ENCODE peak calls at places on chromosome X, in seven cellular contexts. G, Q, S, O, M, R and T are unnamed samples.

GRCh38 chrX:39764441-39764914 is 333.3 kb downstream of the BCOR start:
- DNase-seq in R (no peak), Q (no peak), M (peak; percentile 24), O (no peak), S (no peak), G (no peak), T (no peak)

GRCh38 chrX:32893751-32894150 is 317.6 kb downstream of the DMD start:
- DNase-seq in M (no peak), S (no peak), G (no peak), O (no peak), R (no peak), Q (no peak), T (no peak)

GRCh38 chrX:1767026-1767425 is 152.2 kb downstream of the ASMT start:
- DNase-seq in G (no peak), O (no peak), R (no peak), S (no peak), M (no peak), Q (no peak), T (no peak)

GRCh38 chrX:74449937-74450330 is 28.6 kb downstream of the SLC16A2 start:
- DNase-seq in Q (no peak), R (no peak), S (no peak), O (peak; percentile 1), G (no peak), M (no peak), T (no peak)

GRCh38 chrX:24298191-24298590 is 15.7 kb downstream of the SUPT20HL2 start:
- DNase-seq in O (no peak), S (no peak), R (no peak), M (no peak), G (no peak), Q (peak; percentile 7), T (no peak)

GRCh38 chrX:96771500-96771899 is 86.9 kb downstream of the DIAPH2 start:
- DNase-seq in Q (no peak), M (no peak), S (no peak), O (no peak), G (no peak), R (no peak), T (no peak)

GRCh38 chrX:29662101-29662500 is 553.3 kb upstream of the MAGEB2 start:
- DNase-seq in O (peak; percentile 9), M (no peak), Q (no peak), R (no peak), S (no peak), G (no peak), T (no peak)

GRCh38 chrX:109472939-109473713 is 8.8 kb downstream of the GUCY2F start:
- DNase-seq in G (peak; percentile 20), Q (no peak), O (peak; percentile 0), S (no peak), M (peak; percentile 21), R (no peak), T (no peak)

GRCh38 chrX:103197721-103198306 is 17.1 kb upstream of the BEX4 start:
- DNase-seq in S (no peak), M (no peak), Q (no peak), R (no peak), G (no peak), O (peak; percentile 1), T (no peak)

GRCh38 chrX:148380614-148381561 is 119.5 kb upstream of the AFF2 start:
- DNase-seq in M (no peak), O (no peak), Q (no peak), G (no peak), R (no peak), S (no peak), T (no peak)

GRCh38 chrX:111095974-111096870 is at the start of gene PAK3:
- DNase-seq in R (no peak), G (peak; percentile 47), Q (peak; percentile 12), O (no peak), M (peak; percentile 77), S (no peak), T (no peak)

GRCh38 chrX:123993326-123993725 is 31.8 kb downstream of the STAG2 start:
- DNase-seq in S (no peak), G (no peak), R (no peak), O (peak; percentile 58), Q (no peak), M (no peak), T (no peak)

GRCh38 chrX:10071451-10072163 is 85.2 kb upstream of the CLCN4 start:
- DNase-seq in S (no peak), G (no peak), Q (no peak), O (peak; percentile 83), R (no peak), M (peak; percentile 45), T (no peak)

GRCh38 chrX:142977128-142977914 is 48.4 kb upstream of the SPANXN4 start:
- DNase-seq in R (no peak), O (no peak), S (no peak), Q (no peak), G (no peak), M (no peak), T (no peak)

GRCh38 chrX:24002167-24002566 is 24.8 kb downstream of the KLHL15 start:
- DNase-seq in M (no peak), R (no peak), S (no peak), G (no peak), O (no peak), Q (no peak), T (no peak)

GRCh38 chrX:31546130-31546529 is 474.3 kb upstream of the FTHL17 start:
- DNase-seq in G (no peak), Q (peak; percentile 1), M (no peak), R (no peak), O (peak; percentile 18), S (no peak), T (no peak)

GRCh38 chrX:119726900-119727555 is 31.4 kb upstream of the SOWAHD start:
- DNase-seq in R (no peak), O (no peak), G (no peak), Q (no peak), M (no peak), S (no peak), T (no peak)

GRCh38 chrX:154539077-154539476 is 7.6 kb downstream of the G6PD start:
- DNase-seq in S (no peak), M (no peak), G (no peak), O (no peak), Q (no peak), R (no peak), T (no peak)

GRCh38 chrX:81263067-81263466 is 61.2 kb downstream of the SH3BGRL start:
- DNase-seq in G (no peak), M (no peak), Q (no peak), R (no peak), S (no peak), O (no peak), T (no peak)

GRCh38 chrX:9197231-9197630 is 163.3 kb upstream of the FAM9B start:
- DNase-seq in O (peak; percentile 34), M (no peak), R (no peak), G (no peak), Q (no peak), S (no peak), T (no peak)

GRCh38 chrX:10158279-10158939 is 1.6 kb downstream of the CLCN4 start:
- DNase-seq in R (no peak), M (peak; percentile 25), Q (peak; percentile 34), S (no peak), G (peak; percentile 44), O (no peak), T (no peak)

GRCh38 chrX:131441033-131441432 is 102.8 kb upstream of the OR13H1 start:
- DNase-seq in G (no peak), Q (no peak), S (no peak), M (no peak), R (no peak), O (no peak), T (no peak)

GRCh38 chrX:123993904-123994635 is 32.6 kb downstream of the STAG2 start:
- DNase-seq in R (no peak), S (no peak), O (peak; percentile 51), M (no peak), Q (no peak), G (no peak), T (no peak)

GRCh38 chrX:154398668-154399526 is 720 bp downstream of the RPL10 start:
- DNase-seq in M (peak; percentile 80), S (peak; percentile 86), O (peak; percentile 78), R (peak; percentile 76), G (peak; percentile 69), Q (peak; percentile 88), T (no peak)

GRCh38 chrX:103520391-103520790 is 1.1 kb upstream of the RAB40A start:
- DNase-seq in S (no peak), G (no peak), R (no peak), Q (no peak), O (peak; percentile 61), M (no peak), T (no peak)

GRCh38 chrX:45755719-45756118 is 555.0 kb upstream of the DIPK2B start:
- DNase-seq in M (no peak), G (no peak), Q (no peak), O (no peak), R (no peak), S (no peak), T (no peak)

GRCh38 chrX:154372612-154373022 is 1.8 kb downstream of the FLNA start:
- DNase-seq in R (no peak), Q (peak; percentile 82), G (no peak), S (no peak), M (no peak), O (no peak), T (no peak)

GRCh38 chrX:8323356-8323755 is 141.3 kb upstream of the VCX3B start:
- DNase-seq in O (no peak), G (no peak), S (no peak), R (no peak), Q (no peak), M (no peak), T (no peak)

GRCh38 chrX:110403839-110404238 is 45.2 kb downstream of the RTL9 start:
- DNase-seq in M (no peak), R (no peak), G (no peak), O (no peak), Q (no peak), S (no peak), T (no peak)

GRCh38 chrX:68183612-68184214 is 249.6 kb downstream of the OPHN1 start:
- DNase-seq in O (peak; percentile 4), M (no peak), R (no peak), S (no peak), G (no peak), Q (peak; percentile 20), T (no peak)

GRCh38 chrX:46574337-46574940 is 874 bp downstream of the CHST7 start:
- DNase-seq in M (peak; percentile 17), Q (peak; percentile 44), R (peak; percentile 30), S (no peak), O (peak; percentile 17), G (peak; percentile 9), T (no peak)

GRCh38 chrX:6793000-6793399 is 258.1 kb upstream of the VCX3A start:
- DNase-seq in M (no peak), S (no peak), G (no peak), O (no peak), R (no peak), Q (no peak), T (no peak)

GRCh38 chrX:49162620-49163019 is at the start of gene MAGIX:
- DNase-seq in M (no peak), R (no peak), Q (peak; percentile 62), O (no peak), S (no peak), G (no peak), T (no peak)

GRCh38 chrX:87571965-87572364 is 54.4 kb downstream of the KLHL4 start:
- DNase-seq in M (no peak), S (no peak), Q (no peak), G (no peak), O (no peak), R (no peak), T (no peak)

GRCh38 chrX:74461384-74461783 is 40.1 kb downstream of the SLC16A2 start:
- DNase-seq in G (no peak), Q (no peak), S (no peak), R (no peak), O (peak; percentile 4), M (no peak), T (no peak)